ENCODE peak calls at places on chromosomes 11 and 22, in ten cellular contexts. One of them, this sample, is unnamed.
A peak's percentile ranks its signal among the peaks of the same experiment; 100 is the strongest.

GRCh38 chr11:34036456-34036855 is 15.1 kb upstream of the CAPRIN1 start:
- DNase-seq in astrocyte: peak; percentile 9
- DNase-seq in breast epithelium: no peak
- DNase-seq in CD4-positive, CD25-positive, alpha-beta regulatory T cell: no peak
- DNase-seq in cardiac muscle cell: no peak
- DNase-seq in neural progenitor cell: no peak
- DNase-seq in stomach: no peak
- DNase-seq in right cardiac atrium: no peak
- DNase-seq in heart left ventricle: no peak
- DNase-seq in GM23338: no peak
- DNase-seq in this sample: no peak

GRCh38 chr22:22210375-22210774 is 34.2 kb upstream of the VPREB1 start:
- DNase-seq in astrocyte: peak; percentile 84
- DNase-seq in breast epithelium: no peak
- DNase-seq in CD4-positive, CD25-positive, alpha-beta regulatory T cell: no peak
- DNase-seq in cardiac muscle cell: peak; percentile 43
- DNase-seq in neural progenitor cell: no peak
- DNase-seq in stomach: no peak
- DNase-seq in right cardiac atrium: no peak
- DNase-seq in heart left ventricle: no peak
- DNase-seq in GM23338: no peak
- DNase-seq in this sample: no peak

GRCh38 chr22:41382098-41382578 is 396 bp downstream of the TEF start:
- DNase-seq in astrocyte: no peak
- DNase-seq in breast epithelium: peak; percentile 77
- DNase-seq in CD4-positive, CD25-positive, alpha-beta regulatory T cell: peak; percentile 59
- DNase-seq in cardiac muscle cell: no peak
- DNase-seq in neural progenitor cell: peak; percentile 90
- DNase-seq in stomach: peak; percentile 66
- DNase-seq in right cardiac atrium: peak; percentile 91
- DNase-seq in heart left ventricle: peak; percentile 75
- DNase-seq in GM23338: peak; percentile 73
- DNase-seq in this sample: peak; percentile 47

GRCh38 chr11:40285520-40285919 is 1173.9 kb downstream of the LRRC4C start:
- DNase-seq in astrocyte: no peak
- DNase-seq in breast epithelium: no peak
- DNase-seq in CD4-positive, CD25-positive, alpha-beta regulatory T cell: no peak
- DNase-seq in cardiac muscle cell: no peak
- DNase-seq in neural progenitor cell: no peak
- DNase-seq in stomach: no peak
- DNase-seq in right cardiac atrium: no peak
- DNase-seq in heart left ventricle: no peak
- DNase-seq in GM23338: no peak
- DNase-seq in this sample: no peak

GRCh38 chr11:45181595-45182550 is 35.4 kb downstream of the PRDM11 start:
- DNase-seq in astrocyte: no peak
- DNase-seq in breast epithelium: no peak
- DNase-seq in CD4-positive, CD25-positive, alpha-beta regulatory T cell: no peak
- DNase-seq in cardiac muscle cell: no peak
- DNase-seq in neural progenitor cell: peak; percentile 13
- DNase-seq in stomach: no peak
- DNase-seq in right cardiac atrium: peak; percentile 46
- DNase-seq in heart left ventricle: no peak
- DNase-seq in GM23338: no peak
- DNase-seq in this sample: no peak

GRCh38 chr11:73288197-73288872 is 16.2 kb downstream of the P2RY6 start:
- DNase-seq in astrocyte: no peak
- DNase-seq in breast epithelium: no peak
- DNase-seq in CD4-positive, CD25-positive, alpha-beta regulatory T cell: no peak
- DNase-seq in cardiac muscle cell: no peak
- DNase-seq in neural progenitor cell: no peak
- DNase-seq in stomach: no peak
- DNase-seq in right cardiac atrium: no peak
- DNase-seq in heart left ventricle: no peak
- DNase-seq in GM23338: no peak
- DNase-seq in this sample: no peak

GRCh38 chr11:3202305-3202704 is 16.3 kb downstream of the MRGPRG start:
- DNase-seq in astrocyte: no peak
- DNase-seq in breast epithelium: no peak
- DNase-seq in CD4-positive, CD25-positive, alpha-beta regulatory T cell: no peak
- DNase-seq in cardiac muscle cell: no peak
- DNase-seq in neural progenitor cell: no peak
- DNase-seq in stomach: no peak
- DNase-seq in right cardiac atrium: no peak
- DNase-seq in heart left ventricle: no peak
- DNase-seq in GM23338: no peak
- DNase-seq in this sample: no peak

GRCh38 chr11:126146454-126147192 is 64.8 kb downstream of the RPUSD4 start:
- DNase-seq in astrocyte: no peak
- DNase-seq in breast epithelium: no peak
- DNase-seq in CD4-positive, CD25-positive, alpha-beta regulatory T cell: no peak
- DNase-seq in cardiac muscle cell: no peak
- DNase-seq in neural progenitor cell: peak; percentile 96
- DNase-seq in stomach: no peak
- DNase-seq in right cardiac atrium: no peak
- DNase-seq in heart left ventricle: no peak
- DNase-seq in GM23338: peak; percentile 74
- DNase-seq in this sample: no peak

GRCh38 chr22:20138417-20138738 is 6.8 kb downstream of the ZDHHC8 start:
- DNase-seq in astrocyte: no peak
- DNase-seq in breast epithelium: no peak
- DNase-seq in CD4-positive, CD25-positive, alpha-beta regulatory T cell: no peak
- DNase-seq in cardiac muscle cell: no peak
- DNase-seq in neural progenitor cell: no peak
- DNase-seq in stomach: no peak
- DNase-seq in right cardiac atrium: no peak
- DNase-seq in heart left ventricle: no peak
- DNase-seq in GM23338: no peak
- DNase-seq in this sample: no peak

GRCh38 chr22:17814084-17814483 is 39.8 kb upstream of the BID start:
- DNase-seq in astrocyte: no peak
- DNase-seq in breast epithelium: no peak
- DNase-seq in CD4-positive, CD25-positive, alpha-beta regulatory T cell: no peak
- DNase-seq in cardiac muscle cell: no peak
- DNase-seq in neural progenitor cell: no peak
- DNase-seq in stomach: no peak
- DNase-seq in right cardiac atrium: no peak
- DNase-seq in heart left ventricle: no peak
- DNase-seq in GM23338: no peak
- DNase-seq in this sample: no peak

GRCh38 chr11:119382101-119382500 is 611 bp upstream of the USP2 start:
- DNase-seq in astrocyte: no peak
- DNase-seq in breast epithelium: no peak
- DNase-seq in CD4-positive, CD25-positive, alpha-beta regulatory T cell: no peak
- DNase-seq in cardiac muscle cell: no peak
- DNase-seq in neural progenitor cell: no peak
- DNase-seq in stomach: no peak
- DNase-seq in right cardiac atrium: no peak
- DNase-seq in heart left ventricle: no peak
- DNase-seq in GM23338: peak; percentile 47
- DNase-seq in this sample: no peak

GRCh38 chr11:9716275-9717039 is 52.6 kb downstream of the SWAP70 start:
- DNase-seq in astrocyte: peak; percentile 90
- DNase-seq in breast epithelium: no peak
- DNase-seq in CD4-positive, CD25-positive, alpha-beta regulatory T cell: no peak
- DNase-seq in cardiac muscle cell: peak; percentile 86
- DNase-seq in neural progenitor cell: no peak
- DNase-seq in stomach: no peak
- DNase-seq in right cardiac atrium: no peak
- DNase-seq in heart left ventricle: peak; percentile 64
- DNase-seq in GM23338: no peak
- DNase-seq in this sample: peak; percentile 5

GRCh38 chr11:37450613-37451012 is 852.6 kb upstream of the RAG2 start:
- DNase-seq in astrocyte: peak; percentile 3
- DNase-seq in breast epithelium: no peak
- DNase-seq in CD4-positive, CD25-positive, alpha-beta regulatory T cell: no peak
- DNase-seq in cardiac muscle cell: peak; percentile 33
- DNase-seq in neural progenitor cell: no peak
- DNase-seq in stomach: no peak
- DNase-seq in right cardiac atrium: no peak
- DNase-seq in heart left ventricle: no peak
- DNase-seq in GM23338: no peak
- DNase-seq in this sample: no peak

GRCh38 chr11:82523141-82523540 is 210.5 kb downstream of the FAM181B start:
- DNase-seq in astrocyte: no peak
- DNase-seq in breast epithelium: no peak
- DNase-seq in CD4-positive, CD25-positive, alpha-beta regulatory T cell: no peak
- DNase-seq in cardiac muscle cell: no peak
- DNase-seq in neural progenitor cell: peak; percentile 66
- DNase-seq in stomach: no peak
- DNase-seq in right cardiac atrium: peak; percentile 40
- DNase-seq in heart left ventricle: no peak
- DNase-seq in GM23338: peak; percentile 48
- DNase-seq in this sample: no peak

GRCh38 chr11:92383430-92383829 is 158.8 kb downstream of the FAT3 start:
- DNase-seq in astrocyte: peak; percentile 66
- DNase-seq in breast epithelium: no peak
- DNase-seq in CD4-positive, CD25-positive, alpha-beta regulatory T cell: no peak
- DNase-seq in cardiac muscle cell: peak; percentile 13
- DNase-seq in neural progenitor cell: no peak
- DNase-seq in stomach: no peak
- DNase-seq in right cardiac atrium: no peak
- DNase-seq in heart left ventricle: no peak
- DNase-seq in GM23338: no peak
- DNase-seq in this sample: no peak

DNA sequence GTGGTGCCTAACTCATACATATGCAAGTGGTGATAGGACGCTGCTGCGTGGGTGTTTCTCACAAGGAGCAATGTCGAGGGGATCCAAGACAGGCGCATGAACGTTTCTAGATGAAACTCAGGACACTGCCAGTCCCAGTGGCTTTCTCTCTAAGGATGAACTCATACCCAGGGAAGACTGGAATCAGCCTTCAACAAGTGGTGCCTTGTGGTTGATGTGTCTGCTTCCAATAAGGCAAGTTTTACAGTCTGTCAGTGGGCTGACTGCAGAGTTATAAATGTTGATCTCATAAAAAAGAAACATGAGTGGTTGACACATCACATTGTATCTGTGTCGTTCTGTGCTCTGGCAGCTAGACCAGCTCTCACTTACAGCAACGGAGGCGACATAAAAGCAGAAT is 96.7 kb downstream of the SNX19 start:
- DNase-seq in astrocyte: no peak
- DNase-seq in breast epithelium: no peak
- DNase-seq in CD4-positive, CD25-positive, alpha-beta regulatory T cell: no peak
- DNase-seq in cardiac muscle cell: no peak
- DNase-seq in neural progenitor cell: no peak
- DNase-seq in stomach: no peak
- DNase-seq in right cardiac atrium: no peak
- DNase-seq in heart left ventricle: no peak
- DNase-seq in GM23338: no peak
- DNase-seq in this sample: no peak
- H3K4me3 ChIP-seq in astrocyte: no peak overlapping the region
- H3K4me3 ChIP-seq in breast epithelium: no peak overlapping the region
- H3K4me3 ChIP-seq in CD4-positive, CD25-positive, alpha-beta regulatory T cell: no peak overlapping the region
- H3K4me3 ChIP-seq in cardiac muscle cell: no peak overlapping the region
- H3K4me3 ChIP-seq in neural progenitor cell: no peak overlapping the region
- H3K4me3 ChIP-seq in stomach: no peak overlapping the region
- H3K4me3 ChIP-seq in right cardiac atrium: no peak overlapping the region
- H3K4me3 ChIP-seq in heart left ventricle: no peak overlapping the region
- H3K4me3 ChIP-seq in GM23338: no peak overlapping the region
- H3K4me3 ChIP-seq in this sample: no peak overlapping the region

GRCh38 chr11:12246169-12246568 is 131.2 kb upstream of the PARVA start:
- DNase-seq in astrocyte: no peak
- DNase-seq in breast epithelium: no peak
- DNase-seq in CD4-positive, CD25-positive, alpha-beta regulatory T cell: no peak
- DNase-seq in cardiac muscle cell: no peak
- DNase-seq in neural progenitor cell: no peak
- DNase-seq in stomach: no peak
- DNase-seq in right cardiac atrium: peak; percentile 58
- DNase-seq in heart left ventricle: no peak
- DNase-seq in GM23338: no peak
- DNase-seq in this sample: no peak
- H3K27ac ChIP-seq in astrocyte: no peak overlapping the region
- H3K27ac ChIP-seq in breast epithelium: peak overlapping the region; percentile 59
- H3K27ac ChIP-seq in CD4-positive, CD25-positive, alpha-beta regulatory T cell: no peak overlapping the region
- H3K27ac ChIP-seq in cardiac muscle cell: peak overlapping the region; percentile 77
- H3K27ac ChIP-seq in neural progenitor cell: no peak overlapping the region
- H3K27ac ChIP-seq in stomach: peak overlapping the region; percentile 86
- H3K27ac ChIP-seq in right cardiac atrium: peak overlapping the region; percentile 49
- H3K27ac ChIP-seq in heart left ventricle: no peak overlapping the region
- H3K27ac ChIP-seq in GM23338: no peak overlapping the region
- H3K27ac ChIP-seq in this sample: no peak overlapping the region

DNA sequence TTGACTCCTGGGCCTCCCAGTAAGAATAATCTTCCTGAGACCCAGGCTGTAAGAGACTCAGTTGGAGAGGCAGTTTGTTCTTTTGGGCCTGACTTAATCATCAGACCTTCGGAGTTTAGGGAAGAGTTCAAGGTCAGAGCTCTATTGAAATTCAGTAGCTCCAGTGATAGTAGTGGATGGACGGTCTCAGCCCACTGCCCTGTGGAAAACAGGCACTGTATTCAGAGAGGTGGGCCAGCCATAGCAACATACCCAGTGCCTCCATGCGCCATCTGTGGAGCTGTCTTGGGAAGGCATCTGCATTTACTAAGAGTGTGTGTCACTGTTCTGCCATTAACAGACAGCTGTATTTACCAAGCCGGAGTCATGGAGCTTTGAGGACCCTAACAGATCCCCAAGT is 2.9 kb downstream of the SMARCB1 start:
- DNase-seq in astrocyte: no peak
- DNase-seq in breast epithelium: no peak
- DNase-seq in CD4-positive, CD25-positive, alpha-beta regulatory T cell: no peak
- DNase-seq in cardiac muscle cell: no peak
- DNase-seq in neural progenitor cell: no peak
- DNase-seq in stomach: no peak
- DNase-seq in right cardiac atrium: no peak
- DNase-seq in heart left ventricle: no peak
- DNase-seq in GM23338: no peak
- DNase-seq in this sample: no peak
- H3K4me3 ChIP-seq in astrocyte: no peak overlapping the region
- H3K4me3 ChIP-seq in breast epithelium: no peak overlapping the region
- H3K4me3 ChIP-seq in CD4-positive, CD25-positive, alpha-beta regulatory T cell: no peak overlapping the region
- H3K4me3 ChIP-seq in cardiac muscle cell: no peak overlapping the region
- H3K4me3 ChIP-seq in neural progenitor cell: no peak overlapping the region
- H3K4me3 ChIP-seq in stomach: no peak overlapping the region
- H3K4me3 ChIP-seq in right cardiac atrium: no peak overlapping the region
- H3K4me3 ChIP-seq in heart left ventricle: no peak overlapping the region
- H3K4me3 ChIP-seq in GM23338: no peak overlapping the region
- H3K4me3 ChIP-seq in this sample: no peak overlapping the region

GRCh38 chr11:86553322-86553721 is 119.1 kb downstream of the ME3 start:
- DNase-seq in astrocyte: no peak
- DNase-seq in breast epithelium: peak; percentile 88
- DNase-seq in CD4-positive, CD25-positive, alpha-beta regulatory T cell: no peak
- DNase-seq in cardiac muscle cell: no peak
- DNase-seq in neural progenitor cell: no peak
- DNase-seq in stomach: no peak
- DNase-seq in right cardiac atrium: no peak
- DNase-seq in heart left ventricle: no peak
- DNase-seq in GM23338: no peak
- DNase-seq in this sample: no peak

GRCh38 chr11:86559311-86559945 is 113.0 kb downstream of the ME3 start:
- DNase-seq in astrocyte: peak; percentile 85
- DNase-seq in breast epithelium: peak; percentile 40
- DNase-seq in CD4-positive, CD25-positive, alpha-beta regulatory T cell: no peak
- DNase-seq in cardiac muscle cell: peak; percentile 95
- DNase-seq in neural progenitor cell: no peak
- DNase-seq in stomach: no peak
- DNase-seq in right cardiac atrium: peak; percentile 78
- DNase-seq in heart left ventricle: peak; percentile 50
- DNase-seq in GM23338: no peak
- DNase-seq in this sample: no peak

GRCh38 chr11:86558219-86558618 is 114.2 kb downstream of the ME3 start:
- DNase-seq in astrocyte: peak; percentile 32
- DNase-seq in breast epithelium: no peak
- DNase-seq in CD4-positive, CD25-positive, alpha-beta regulatory T cell: no peak
- DNase-seq in cardiac muscle cell: peak; percentile 70
- DNase-seq in neural progenitor cell: no peak
- DNase-seq in stomach: no peak
- DNase-seq in right cardiac atrium: no peak
- DNase-seq in heart left ventricle: no peak
- DNase-seq in GM23338: no peak
- DNase-seq in this sample: no peak

GRCh38 chr11:86558841-86559240 is 113.6 kb downstream of the ME3 start:
- DNase-seq in astrocyte: no peak
- DNase-seq in breast epithelium: no peak
- DNase-seq in CD4-positive, CD25-positive, alpha-beta regulatory T cell: no peak
- DNase-seq in cardiac muscle cell: no peak
- DNase-seq in neural progenitor cell: no peak
- DNase-seq in stomach: no peak
- DNase-seq in right cardiac atrium: no peak
- DNase-seq in heart left ventricle: no peak
- DNase-seq in GM23338: no peak
- DNase-seq in this sample: no peak
- H3K27ac ChIP-seq in astrocyte: peak overlapping the region; percentile 89
- H3K27ac ChIP-seq in breast epithelium: peak overlapping the region; percentile 76
- H3K27ac ChIP-seq in CD4-positive, CD25-positive, alpha-beta regulatory T cell: no peak overlapping the region
- H3K27ac ChIP-seq in cardiac muscle cell: peak overlapping the region; percentile 53
- H3K27ac ChIP-seq in neural progenitor cell: no peak overlapping the region
- H3K27ac ChIP-seq in stomach: peak overlapping the region; percentile 60
- H3K27ac ChIP-seq in right cardiac atrium: peak overlapping the region; percentile 91
- H3K27ac ChIP-seq in heart left ventricle: peak overlapping the region; percentile 77
- H3K27ac ChIP-seq in GM23338: no peak overlapping the region
- H3K27ac ChIP-seq in this sample: peak overlapping the region; percentile 77

This sample was measured in gastrocnemius medialis.